ENCODE peak calls at places on chromosome 22, in nine cellular contexts. One of them, this sample, is unnamed.

GRCh38 chr22:39897841-39898240 is 3.0 kb upstream of the GRAP2 start:
- DNase-seq in T47D: no peak
- DNase-seq in stimulated activated CD4-positive, alpha-beta T cell treated with anti-CD3 and anti-CD28 coated beads, Interleukin-15, amount 100 ng/mL, for 48 hours: no peak
- DNase-seq in WERI-Rb-1: no peak
- DNase-seq in ureter: no peak
- DNase-seq in T-helper 9 cell: no peak
- DNase-seq in stimulated activated naive CD8-positive, alpha-beta T cell treated with anti-CD3 and anti-CD28 coated beads, Interleukin-15, amount 100 ng/mL, for 72 hours: no peak
- DNase-seq in NCI-H2171: no peak
- DNase-seq in OCI-M1: no peak
- DNase-seq in this sample: no peak

GRCh38 chr22:42439821-42440674 is 7.8 kb upstream of the NFAM1 start:
- DNase-seq in OCI-M1: peak
- DNase-seq in stimulated activated naive CD8-positive, alpha-beta T cell treated with anti-CD3 and anti-CD28 coated beads, Interleukin-15, amount 100 ng/mL, for 72 hours: no peak
- DNase-seq in ureter: no peak
- DNase-seq in T-helper 9 cell: no peak
- DNase-seq in WERI-Rb-1: no peak
- DNase-seq in stimulated activated CD4-positive, alpha-beta T cell treated with anti-CD3 and anti-CD28 coated beads, Interleukin-15, amount 100 ng/mL, for 48 hours: no peak
- DNase-seq in T47D: no peak
- DNase-seq in NCI-H2171: no peak
- DNase-seq in this sample: no peak

GRCh38 chr22:37051629-37052385 is at the start of gene KCTD17:
- DNase-seq in stimulated activated naive CD8-positive, alpha-beta T cell treated with anti-CD3 and anti-CD28 coated beads, Interleukin-15, amount 100 ng/mL, for 72 hours: peak
- DNase-seq in OCI-M1: peak
- DNase-seq in ureter: peak
- DNase-seq in NCI-H2171: peak
- DNase-seq in T-helper 9 cell: peak
- DNase-seq in T47D: peak
- DNase-seq in stimulated activated CD4-positive, alpha-beta T cell treated with anti-CD3 and anti-CD28 coated beads, Interleukin-15, amount 100 ng/mL, for 48 hours: peak
- DNase-seq in WERI-Rb-1: peak
- DNase-seq in this sample: peak

GRCh38 chr22:48851933-48852549 is 975.6 kb downstream of the BRD1 start:
- DNase-seq in stimulated activated naive CD8-positive, alpha-beta T cell treated with anti-CD3 and anti-CD28 coated beads, Interleukin-15, amount 100 ng/mL, for 72 hours: no peak
- DNase-seq in NCI-H2171: no peak
- DNase-seq in stimulated activated CD4-positive, alpha-beta T cell treated with anti-CD3 and anti-CD28 coated beads, Interleukin-15, amount 100 ng/mL, for 48 hours: no peak
- DNase-seq in WERI-Rb-1: no peak
- DNase-seq in T47D: no peak
- DNase-seq in T-helper 9 cell: no peak
- DNase-seq in OCI-M1: no peak
- DNase-seq in ureter: no peak
- DNase-seq in this sample: no peak

GRCh38 chr22:38239101-38239761 is 33.6 kb downstream of the TMEM184B start:
- DNase-seq in OCI-M1: no peak
- DNase-seq in stimulated activated naive CD8-positive, alpha-beta T cell treated with anti-CD3 and anti-CD28 coated beads, Interleukin-15, amount 100 ng/mL, for 72 hours: no peak
- DNase-seq in T47D: no peak
- DNase-seq in T-helper 9 cell: no peak
- DNase-seq in WERI-Rb-1: no peak
- DNase-seq in ureter: peak
- DNase-seq in NCI-H2171: no peak
- DNase-seq in stimulated activated CD4-positive, alpha-beta T cell treated with anti-CD3 and anti-CD28 coated beads, Interleukin-15, amount 100 ng/mL, for 48 hours: no peak
- DNase-seq in this sample: no peak

GRCh38 chr22:35299717-35300497 is at the start of gene TOM1:
- DNase-seq in stimulated activated CD4-positive, alpha-beta T cell treated with anti-CD3 and anti-CD28 coated beads, Interleukin-15, amount 100 ng/mL, for 48 hours: peak
- DNase-seq in WERI-Rb-1: peak
- DNase-seq in NCI-H2171: peak
- DNase-seq in stimulated activated naive CD8-positive, alpha-beta T cell treated with anti-CD3 and anti-CD28 coated beads, Interleukin-15, amount 100 ng/mL, for 72 hours: peak
- DNase-seq in T47D: peak
- DNase-seq in OCI-M1: peak
- DNase-seq in T-helper 9 cell: peak
- DNase-seq in ureter: peak
- DNase-seq in this sample: peak

GRCh38 chr22:44753189-44754042 is 1.0 kb downstream of the ARHGAP8 start:
- DNase-seq in T47D: no peak
- DNase-seq in stimulated activated CD4-positive, alpha-beta T cell treated with anti-CD3 and anti-CD28 coated beads, Interleukin-15, amount 100 ng/mL, for 48 hours: no peak
- DNase-seq in ureter: no peak
- DNase-seq in OCI-M1: no peak
- DNase-seq in T-helper 9 cell: no peak
- DNase-seq in WERI-Rb-1: no peak
- DNase-seq in stimulated activated naive CD8-positive, alpha-beta T cell treated with anti-CD3 and anti-CD28 coated beads, Interleukin-15, amount 100 ng/mL, for 72 hours: no peak
- DNase-seq in NCI-H2171: no peak
- DNase-seq in this sample: no peak

GRCh38 chr22:29112680-29113079 is 39.8 kb downstream of the KREMEN1 start:
- DNase-seq in ureter: no peak
- DNase-seq in NCI-H2171: no peak
- DNase-seq in stimulated activated CD4-positive, alpha-beta T cell treated with anti-CD3 and anti-CD28 coated beads, Interleukin-15, amount 100 ng/mL, for 48 hours: no peak
- DNase-seq in OCI-M1: no peak
- DNase-seq in T47D: no peak
- DNase-seq in stimulated activated naive CD8-positive, alpha-beta T cell treated with anti-CD3 and anti-CD28 coated beads, Interleukin-15, amount 100 ng/mL, for 72 hours: no peak
- DNase-seq in WERI-Rb-1: no peak
- DNase-seq in T-helper 9 cell: no peak
- DNase-seq in this sample: no peak

GRCh38 chr22:40525250-40525884 is 111.2 kb downstream of the MRTFA start:
- DNase-seq in T47D: no peak
- DNase-seq in stimulated activated naive CD8-positive, alpha-beta T cell treated with anti-CD3 and anti-CD28 coated beads, Interleukin-15, amount 100 ng/mL, for 72 hours: peak
- DNase-seq in ureter: no peak
- DNase-seq in stimulated activated CD4-positive, alpha-beta T cell treated with anti-CD3 and anti-CD28 coated beads, Interleukin-15, amount 100 ng/mL, for 48 hours: peak
- DNase-seq in NCI-H2171: no peak
- DNase-seq in OCI-M1: peak
- DNase-seq in T-helper 9 cell: peak
- DNase-seq in WERI-Rb-1: peak
- DNase-seq in this sample: peak

GRCh38 chr22:39448205-39449054 is 8.4 kb upstream of the MGAT3 start:
- DNase-seq in stimulated activated CD4-positive, alpha-beta T cell treated with anti-CD3 and anti-CD28 coated beads, Interleukin-15, amount 100 ng/mL, for 48 hours: no peak
- DNase-seq in T-helper 9 cell: no peak
- DNase-seq in stimulated activated naive CD8-positive, alpha-beta T cell treated with anti-CD3 and anti-CD28 coated beads, Interleukin-15, amount 100 ng/mL, for 72 hours: no peak
- DNase-seq in OCI-M1: no peak
- DNase-seq in WERI-Rb-1: no peak
- DNase-seq in NCI-H2171: no peak
- DNase-seq in ureter: peak
- DNase-seq in T47D: peak
- DNase-seq in this sample: no peak

GRCh38 chr22:43376765-43377485 is 33.8 kb upstream of the SCUBE1 start:
- DNase-seq in T47D: no peak
- DNase-seq in T-helper 9 cell: peak
- DNase-seq in stimulated activated CD4-positive, alpha-beta T cell treated with anti-CD3 and anti-CD28 coated beads, Interleukin-15, amount 100 ng/mL, for 48 hours: no peak
- DNase-seq in OCI-M1: no peak
- DNase-seq in NCI-H2171: no peak
- DNase-seq in ureter: no peak
- DNase-seq in WERI-Rb-1: no peak
- DNase-seq in stimulated activated naive CD8-positive, alpha-beta T cell treated with anti-CD3 and anti-CD28 coated beads, Interleukin-15, amount 100 ng/mL, for 72 hours: peak
- DNase-seq in this sample: no peak

GRCh38 chr22:37817705-37818311 is 5.4 kb upstream of the GALR3 start:
- DNase-seq in ureter: peak
- DNase-seq in WERI-Rb-1: peak
- DNase-seq in NCI-H2171: peak
- DNase-seq in T-helper 9 cell: peak
- DNase-seq in OCI-M1: peak
- DNase-seq in stimulated activated naive CD8-positive, alpha-beta T cell treated with anti-CD3 and anti-CD28 coated beads, Interleukin-15, amount 100 ng/mL, for 72 hours: peak
- DNase-seq in stimulated activated CD4-positive, alpha-beta T cell treated with anti-CD3 and anti-CD28 coated beads, Interleukin-15, amount 100 ng/mL, for 48 hours: peak
- DNase-seq in T47D: peak
- DNase-seq in this sample: peak

This sample was measured in effector CD8-positive, alpha-beta T cell.